ENCODE peak calls at places on chromosomes 3 and 15, in six cellular contexts. Z is heart left ventricle, W is IMR-90, B is HCT116, D is OCI-LY7, V is transverse colon. G is an unnamed sample. For H3K4me1, the result is how much of the 10 kb centered on the place peaks cover.

GRCh38 chr3:149473314-149473990 is 1.0 kb upstream of the TM4SF4 start:
- DNase-seq in D (no peak), Z (no peak), V (peak), W (peak), B (peak), G (peak)

GRCh38 chr3:149501524-149501923 is 27.0 kb downstream of the TM4SF4 start:
- DNase-seq in Z (no peak), V (no peak), D (no peak), W (peak), B (no peak), G (no peak)

GRCh38 chr15:37135225-37135624 is 34.9 kb upstream of the MEIS2 start:
- DNase-seq in W (no peak), B (peak), D (peak), Z (no peak), V (no peak), G (no peak)

GRCh38 chr3:30492581-30493192 is 113.7 kb upstream of the TGFBR2 start:
- DNase-seq in W (peak), B (no peak), Z (no peak), V (no peak), D (no peak), G (no peak)

GRCh38 chr15:61228025-61228901 is 839 bp downstream of the RORA start:
- DNase-seq in V (no peak), Z (peak), D (no peak), W (peak), B (no peak), G (peak)

GRCh38 chr3:55167586-55168317 is 239.9 kb upstream of the LRTM1 start:
- DNase-seq in Z (no peak), W (peak), D (no peak), V (no peak), B (no peak), G (no peak)

GRCh38 chr3:59563966-59564365 is 514.1 kb upstream of the CFAP20DC start:
- DNase-seq in W (no peak), D (no peak), V (no peak), B (no peak), Z (no peak), G (no peak)

GRCh38 chr3:8837172-8837571 is 67.8 kb upstream of the OXTR start:
- DNase-seq in B (no peak), Z (no peak), D (no peak), V (no peak), W (peak), G (no peak)

GRCh38 chr3:15903776-15904720 is 106.3 kb upstream of the ANKRD28 start:
- DNase-seq in B (no peak), W (no peak), V (no peak), Z (peak), D (no peak), G (no peak)

GRCh38 chr3:186003610-186004009 is 65.8 kb upstream of the TRA2B start:
- DNase-seq in B (no peak), W (no peak), Z (no peak), D (no peak), V (no peak), G (no peak)

GRCh38 chr3:42498034-42498433 is 4.4 kb upstream of the VIPR1 start:
- DNase-seq in B (no peak), D (no peak), W (no peak), Z (no peak), V (no peak), G (no peak)

GRCh38 chr3:42308651-42309050 is 42.7 kb upstream of the CCK start:
- DNase-seq in V (no peak), B (no peak), Z (no peak), D (no peak), W (no peak), G (no peak)

GRCh38 chr15:64842099-64842940 is 605 bp downstream of the PLEKHO2 start:
- DNase-seq in Z (no peak), D (peak), V (no peak), W (peak), B (no peak), G (peak)

GRCh38 chr3:57006048-57006709 is 54.3 kb upstream of the SPATA12 start:
- DNase-seq in D (no peak), V (no peak), W (no peak), B (no peak), Z (no peak), G (no peak)

GRCh38 chr3:194852836-194853508 is 167.3 kb downstream of the FAM43A start:
- DNase-seq in V (no peak), D (no peak), W (no peak), Z (no peak), B (no peak), G (no peak)

GRCh38 chr3:152263711-152264110 is 5.0 kb upstream of the MBNL1 start:
- DNase-seq in Z (no peak), V (no peak), W (no peak), D (no peak), B (no peak), G (no peak)

GRCh38 chr3:1883489-1883888 is 215.2 kb upstream of the CNTN4 start:
- DNase-seq in D (no peak), W (no peak), V (no peak), Z (no peak), B (no peak), G (no peak)

GRCh38 chr3:23867400-23867799 is 49.4 kb downstream of the NKIRAS1 start:
- DNase-seq in Z (no peak), B (no peak), V (no peak), D (peak), W (no peak), G (no peak)

GRCh38 chr3:32963871-32964270 is 12.4 kb downstream of the CCR4 start:
- DNase-seq in B (no peak), Z (no peak), W (no peak), V (no peak), D (no peak), G (no peak)

GRCh38 chr15:70501121-70501727 is 262.1 kb downstream of the UACA start:
- DNase-seq in W (no peak), B (no peak), D (no peak), Z (no peak), V (no peak), G (no peak)

GRCh38 chr15:70503073-70503745 is 260.1 kb downstream of the UACA start:
- DNase-seq in Z (no peak), W (no peak), D (peak), V (no peak), B (no peak), G (no peak)

GRCh38 chr15:70503798-70504304 is 259.5 kb downstream of the UACA start:
- DNase-seq in Z (no peak), V (no peak), D (no peak), B (no peak), W (no peak), G (no peak)

GRCh38 chr15:70501849-70502248 is 261.5 kb downstream of the UACA start:
- DNase-seq in Z (no peak), V (no peak), W (no peak), B (no peak), D (no peak), G (no peak)

GRCh38 chr15:70502576-70502975 is 260.8 kb downstream of the UACA start:
- DNase-seq in D (no peak), B (no peak), Z (no peak), W (no peak), V (no peak), G (no peak)
- H3K4me1 ChIP-seq in D (half or more), B (under half), Z (under half), W (under half), V (under half), G (under half)

GRCh38 chr3:50604628-50605588 is 6.7 kb downstream of the CISH start:
- DNase-seq in V (peak), W (no peak), Z (peak), B (no peak), D (peak), G (no peak)
- H3K4me1 ChIP-seq in V (half or more), W (under half), Z (half or more), B (under half), D (under half), G (under half)

DNA sequence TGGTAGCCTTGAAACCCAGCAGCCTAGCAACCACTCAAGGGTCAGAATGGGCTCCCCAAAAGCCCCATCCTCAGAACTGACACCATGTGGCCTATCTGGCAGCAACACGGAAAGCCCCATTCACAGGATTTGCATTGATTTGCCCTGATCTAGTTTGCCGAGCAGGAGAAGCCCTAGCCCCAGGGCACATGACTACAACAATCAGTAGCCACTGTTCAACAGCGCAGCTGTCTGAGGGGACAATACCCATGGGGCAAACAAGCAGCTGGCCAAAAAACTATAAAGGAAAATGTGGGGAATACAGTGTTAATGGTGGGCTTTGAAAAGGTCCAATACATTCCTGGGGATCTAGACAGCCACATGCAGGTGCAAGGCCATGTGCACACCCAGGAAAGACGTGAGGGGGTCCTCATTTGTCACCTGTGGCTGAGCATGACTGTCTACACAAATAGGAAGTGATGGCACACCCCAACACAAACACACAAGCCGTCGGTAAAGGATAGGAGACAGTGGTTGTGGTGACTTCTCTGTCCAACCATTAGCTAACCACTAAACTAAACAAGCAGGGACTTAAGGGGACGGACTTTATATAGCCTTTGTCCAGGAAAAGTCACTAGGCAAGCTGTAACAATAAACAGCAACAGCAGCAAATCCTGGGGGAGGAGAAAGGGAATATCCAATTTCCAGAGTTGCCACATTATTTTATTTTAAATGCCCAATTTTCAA is 113.7 kb downstream of the LRIG1 start:
- DNase-seq in B (no peak), V (no peak), D (no peak), Z (no peak), W (peak), G (no peak)
- H3K4me1 ChIP-seq in B (under half), V (under half), D (under half), Z (under half), W (under half), G (under half)

GRCh38 chr3:156680243-156680930 is 6.0 kb downstream of the TIPARP start:
- DNase-seq in B (no peak), Z (no peak), V (no peak), D (no peak), W (no peak), G (no peak)

GRCh38 chr3:156682491-156682890 is 8.1 kb downstream of the TIPARP start:
- DNase-seq in V (no peak), D (no peak), Z (no peak), W (peak), B (no peak), G (no peak)

GRCh38 chr3:156682963-156683362 is 8.6 kb downstream of the TIPARP start:
- DNase-seq in Z (no peak), W (no peak), B (no peak), D (no peak), V (no peak), G (no peak)

GRCh38 chr3:156678216-156678615 is 3.8 kb downstream of the TIPARP start:
- DNase-seq in V (no peak), W (no peak), D (peak), Z (no peak), B (no peak), G (no peak)

DNA sequence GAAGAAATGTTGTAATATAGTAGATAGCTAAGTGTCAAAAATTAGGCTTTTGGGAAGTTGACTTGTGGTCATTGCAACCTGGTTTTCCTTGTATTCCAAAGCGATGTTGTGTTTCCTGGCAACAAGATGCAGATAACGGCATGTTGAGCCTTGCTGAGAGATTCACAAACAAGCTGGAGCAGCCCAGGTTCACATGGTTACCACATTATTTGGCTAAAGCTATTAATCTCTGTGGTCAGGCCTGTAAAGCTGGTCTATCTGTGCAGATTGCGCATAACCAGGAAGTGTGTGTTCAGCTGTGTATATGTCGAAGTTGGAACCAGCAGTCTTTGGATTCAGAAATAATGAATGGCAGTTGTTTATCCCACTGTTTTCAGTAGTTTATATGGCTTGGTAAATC is 6.6 kb downstream of the TIPARP start:
- DNase-seq in W (peak), B (no peak), Z (peak), D (no peak), V (peak), G (peak)
- H3K4me1 ChIP-seq in W (under half), B (under half), Z (half or more), D (half or more), V (half or more), G (half or more)

GRCh38 chr15:83843511-83843910 is 189.6 kb downstream of the ADAMTSL3 start:
- DNase-seq in Z (peak), W (peak), D (no peak), V (no peak), B (no peak), G (no peak)

GRCh38 chr15:83846847-83847246 is 192.9 kb downstream of the ADAMTSL3 start:
- DNase-seq in B (no peak), D (no peak), Z (no peak), V (no peak), W (peak), G (no peak)

GRCh38 chr15:83842281-83842680 is 188.4 kb downstream of the ADAMTSL3 start:
- DNase-seq in B (no peak), D (no peak), V (no peak), Z (no peak), W (no peak), G (no peak)

GRCh38 chr15:83844742-83845141 is 190.8 kb downstream of the ADAMTSL3 start:
- DNase-seq in B (no peak), D (no peak), W (peak), V (no peak), Z (no peak), G (no peak)

DNA sequence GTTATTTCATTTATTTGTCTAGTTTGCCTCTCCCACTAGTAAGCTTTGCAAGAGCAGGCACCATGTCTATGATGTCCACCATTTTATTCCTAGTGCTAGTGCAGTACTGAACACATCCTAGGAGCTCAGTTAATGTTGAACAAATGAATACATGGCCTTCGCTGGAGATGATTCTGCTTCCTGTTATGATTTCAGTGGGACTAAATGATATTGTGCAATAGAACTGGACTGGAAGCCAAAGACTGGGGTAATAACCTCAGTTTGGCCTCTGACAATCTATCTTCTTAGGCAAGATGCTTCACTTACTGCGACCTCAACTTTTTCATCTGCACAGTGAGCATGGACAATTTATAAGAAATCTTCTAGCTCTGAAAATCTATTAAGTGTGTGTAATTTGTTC is 191.3 kb downstream of the ADAMTSL3 start:
- DNase-seq in W (peak), Z (no peak), V (no peak), D (no peak), B (no peak), G (no peak)
- H3K4me1 ChIP-seq in W (under half), Z (under half), V (under half), D (under half), B (under half), G (under half)

GRCh38 chr15:58773024-58773423 is 1.9 kb downstream of the MINDY2 start:
- DNase-seq in W (no peak), Z (no peak), B (no peak), V (no peak), D (no peak), G (no peak)

GRCh38 chr15:58771621-58772235 is 626 bp downstream of the MINDY2 start:
- DNase-seq in W (no peak), B (no peak), Z (peak), V (peak), D (peak), G (peak)

GRCh38 chr15:58777107-58777506 is 6.0 kb downstream of the MINDY2 start:
- DNase-seq in W (no peak), B (no peak), D (no peak), Z (no peak), V (no peak), G (no peak)

GRCh38 chr15:58779554-58779953 is 8.5 kb downstream of the MINDY2 start:
- DNase-seq in W (no peak), Z (no peak), B (no peak), D (no peak), V (no peak), G (no peak)

GRCh38 chr15:58775402-58775801 is 4.3 kb downstream of the MINDY2 start:
- DNase-seq in D (no peak), W (no peak), Z (no peak), B (no peak), V (no peak), G (no peak)
- H3K4me1 ChIP-seq in D (under half), W (under half), Z (half or more), B (under half), V (under half), G (under half)

GRCh38 chr3:131735121-131735520 is 232.3 kb upstream of the MRPL3 start:
- DNase-seq in B (no peak), V (no peak), D (no peak), W (no peak), Z (no peak), G (no peak)
- H3K4me1 ChIP-seq in B (under half), V (under half), D (under half), W (under half), Z (under half), G (under half)

GRCh38 chr3:37945803-37946530 is 44.6 kb upstream of the VILL start:
- DNase-seq in Z (no peak), V (no peak), D (no peak), W (peak), B (peak), G (peak)

GRCh38 chr3:37953226-37953625 is 37.4 kb upstream of the VILL start:
- DNase-seq in B (no peak), V (no peak), Z (no peak), D (no peak), W (no peak), G (no peak)

GRCh38 chr3:37946531-37946889 is 44.1 kb upstream of the VILL start:
- DNase-seq in W (no peak), B (no peak), Z (no peak), V (no peak), D (no peak), G (no peak)

GRCh38 chr3:37952564-37952963 is 38.0 kb upstream of the VILL start:
- DNase-seq in W (peak), V (no peak), B (no peak), Z (no peak), D (no peak), G (no peak)

DNA sequence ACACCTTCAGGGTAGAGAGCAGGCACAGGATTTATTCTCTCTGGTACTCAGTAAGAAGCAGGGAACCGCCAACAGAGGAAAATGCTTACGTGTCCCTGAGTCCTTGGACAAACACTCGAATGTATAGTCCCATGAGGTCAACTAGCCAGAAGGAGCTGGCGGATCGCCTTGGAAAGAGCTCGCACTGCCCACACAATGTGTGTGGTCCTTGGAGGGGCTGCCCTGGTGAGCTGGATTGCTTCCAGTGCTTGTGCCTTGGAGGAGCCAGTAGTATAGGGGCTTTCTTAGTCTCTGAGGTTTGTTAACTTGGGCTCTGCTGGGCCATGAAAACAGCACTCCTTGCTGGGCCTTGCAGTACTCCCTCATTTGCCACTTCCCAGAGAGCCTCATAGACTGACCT is 40.7 kb upstream of the VILL start:
- DNase-seq in Z (no peak), W (peak), B (no peak), V (no peak), D (no peak), G (no peak)
- H3K4me1 ChIP-seq in Z (under half), W (under half), B (under half), V (under half), D (under half), G (under half)

GRCh38 chr15:40093224-40093842 is 15.3 kb downstream of the BMF start:
- DNase-seq in B (no peak), V (no peak), D (peak), W (peak), Z (no peak), G (no peak)

GRCh38 chr15:40097096-40097967 is 11.3 kb downstream of the BMF start:
- DNase-seq in B (no peak), V (no peak), D (no peak), Z (no peak), W (no peak), G (no peak)

GRCh38 chr15:40096094-40096876 is 12.4 kb downstream of the BMF start:
- DNase-seq in B (no peak), Z (no peak), D (peak), W (no peak), V (no peak), G (no peak)

GRCh38 chr15:40094156-40094555 is 14.5 kb downstream of the BMF start:
- DNase-seq in Z (no peak), D (no peak), B (no peak), W (no peak), V (no peak), G (no peak)

GRCh38 chr15:40095381-40096093 is 13.1 kb downstream of the BMF start:
- DNase-seq in V (no peak), B (no peak), W (no peak), Z (no peak), D (no peak), G (no peak)
- H3K4me1 ChIP-seq in V (half or more), B (under half), W (half or more), Z (half or more), D (half or more), G (half or more)

DNA sequence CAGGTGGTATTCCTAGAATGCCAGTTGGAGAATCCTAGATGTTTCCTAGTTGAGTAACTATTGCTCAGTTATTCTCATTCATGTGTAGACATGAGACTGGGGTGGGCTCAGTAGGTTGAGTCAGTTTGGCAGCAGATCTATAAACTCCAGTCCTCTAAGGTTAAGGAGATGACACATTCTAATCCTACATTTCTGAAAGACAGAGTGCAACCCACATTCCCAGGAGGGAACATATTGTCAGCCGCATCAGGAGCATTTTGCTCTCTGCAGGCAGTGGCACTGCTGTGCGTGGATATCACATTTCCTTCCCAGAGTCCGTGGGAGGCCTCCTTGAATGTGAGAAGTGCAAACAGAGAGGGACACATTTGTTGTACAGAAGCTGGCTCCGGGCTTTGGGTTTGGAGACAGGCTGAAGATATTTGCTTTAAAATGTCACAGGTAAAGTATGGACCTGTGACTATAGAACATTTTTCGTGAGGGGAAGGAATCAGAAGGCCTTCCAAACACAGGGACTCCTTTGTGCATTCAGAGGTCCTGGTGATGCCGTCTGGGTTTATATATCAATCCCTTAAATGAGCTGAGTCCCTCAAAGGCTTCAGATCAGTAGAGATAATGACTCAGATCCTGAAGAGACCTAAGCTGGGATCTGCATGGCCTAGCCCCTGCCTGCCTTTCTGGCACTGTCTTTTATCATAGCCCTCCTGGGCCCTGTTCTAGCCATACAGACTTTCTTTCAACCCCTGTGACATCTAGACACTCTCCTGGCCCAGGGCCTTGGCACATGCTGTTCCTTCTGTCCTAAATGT is 156.5 kb downstream of the CADPS start:
- DNase-seq in Z (no peak), D (no peak), B (no peak), W (no peak), V (no peak), G (no peak)
- H3K4me1 ChIP-seq in Z (under half), D (under half), B (under half), W (under half), V (under half), G (under half)